ENCODE peak calls at places on chromosomes 11 and 22, in four cellular contexts. Y, V, U and Q are unnamed samples.

GRCh38 chr11:66951927-66952337 is 6.3 kb downstream of the PC start:
- DNase-seq in Y (peak), V (no peak), U (no peak), Q (no peak)

GRCh38 chr11:24531528-24531927 is 34.7 kb downstream of the LUZP2 start:
- DNase-seq in Y (no peak), V (no peak), U (no peak), Q (no peak)

GRCh38 chr11:59178401-59178800 is 6.5 kb downstream of the DTX4 start:
- DNase-seq in Y (no peak), V (no peak), U (no peak), Q (no peak)

GRCh38 chr11:68673291-68673930 is 10.9 kb upstream of the GAL start:
- DNase-seq in Y (no peak), V (no peak), U (no peak), Q (no peak)

GRCh38 chr11:90220391-90220790 is 2.5 kb downstream of the CHORDC1 start:
- DNase-seq in Y (no peak), V (no peak), U (no peak), Q (peak)

GRCh38 chr11:107301886-107302285 is 155.7 kb downstream of the CWF19L2 start:
- DNase-seq in Y (no peak), V (no peak), U (no peak), Q (no peak)

GRCh38 chr11:19208959-19209568 is 7.3 kb upstream of the CSRP3 start:
- DNase-seq in Y (no peak), V (no peak), U (no peak), Q (no peak)

GRCh38 chr11:1006762-1007161 is 29.8 kb downstream of the MUC6 start:
- DNase-seq in Y (no peak), V (no peak), U (no peak), Q (no peak)

GRCh38 chr11:73372371-73372993 is 3.7 kb upstream of the RELT start:
- DNase-seq in Y (no peak), V (no peak), U (no peak), Q (no peak)

GRCh38 chr11:34303028-34303427 is 54.8 kb downstream of the ABTB2 start:
- DNase-seq in Y (no peak), V (no peak), U (no peak), Q (no peak)

GRCh38 chr22:44384563-44384940 is 71.8 kb upstream of the SHISAL1 start:
- DNase-seq in Y (no peak), V (no peak), U (no peak), Q (no peak)